ENCODE peak calls at places on chromosomes 4 and X, in ten cellular contexts. One of them, this sample, is unnamed.

GRCh38 chrX:38275615-38276014 is 51.7 kb downstream of the RPGR start:
- DNase-seq in lower lobe of right lung: no peak
- DNase-seq in AG10803: peak
- DNase-seq in CD4-positive, alpha-beta T cell: no peak
- DNase-seq in dorsolateral prefrontal cortex: no peak
- DNase-seq in right atrium auricular region: no peak
- DNase-seq in ovary: no peak
- DNase-seq in left ventricle myocardium inferior: no peak
- DNase-seq in pancreas: no peak
- DNase-seq in NB4: peak
- DNase-seq in this sample: peak

GRCh38 chr4:106809083-106809482 is 227.0 kb downstream of the DKK2 start:
- DNase-seq in lower lobe of right lung: no peak
- DNase-seq in AG10803: peak
- DNase-seq in CD4-positive, alpha-beta T cell: no peak
- DNase-seq in dorsolateral prefrontal cortex: no peak
- DNase-seq in right atrium auricular region: no peak
- DNase-seq in ovary: no peak
- DNase-seq in left ventricle myocardium inferior: no peak
- DNase-seq in pancreas: no peak
- DNase-seq in NB4: peak
- DNase-seq in this sample: peak

GRCh38 chrX:113370001-113370400 is 529.4 kb upstream of the AMOT start:
- DNase-seq in lower lobe of right lung: no peak
- DNase-seq in AG10803: no peak
- DNase-seq in CD4-positive, alpha-beta T cell: no peak
- DNase-seq in dorsolateral prefrontal cortex: no peak
- DNase-seq in right atrium auricular region: no peak
- DNase-seq in ovary: no peak
- DNase-seq in left ventricle myocardium inferior: no peak
- DNase-seq in pancreas: no peak
- DNase-seq in NB4: no peak
- DNase-seq in this sample: no peak

GRCh38 chr4:117068120-117068519 is 17.3 kb downstream of the TRAM1L1 start:
- DNase-seq in lower lobe of right lung: no peak
- DNase-seq in AG10803: no peak
- DNase-seq in CD4-positive, alpha-beta T cell: no peak
- DNase-seq in dorsolateral prefrontal cortex: no peak
- DNase-seq in right atrium auricular region: no peak
- DNase-seq in ovary: no peak
- DNase-seq in left ventricle myocardium inferior: no peak
- DNase-seq in pancreas: no peak
- DNase-seq in NB4: no peak
- DNase-seq in this sample: no peak

GRCh38 chr4:81688085-81688484 is 216.4 kb upstream of the RASGEF1B start:
- DNase-seq in lower lobe of right lung: no peak
- DNase-seq in AG10803: no peak
- DNase-seq in CD4-positive, alpha-beta T cell: no peak
- DNase-seq in dorsolateral prefrontal cortex: no peak
- DNase-seq in right atrium auricular region: no peak
- DNase-seq in ovary: no peak
- DNase-seq in left ventricle myocardium inferior: no peak
- DNase-seq in pancreas: no peak
- DNase-seq in NB4: no peak
- DNase-seq in this sample: peak

GRCh38 chr4:112775801-112776200 is 138.9 kb downstream of the LARP7 start:
- DNase-seq in lower lobe of right lung: no peak
- DNase-seq in AG10803: no peak
- DNase-seq in CD4-positive, alpha-beta T cell: no peak
- DNase-seq in dorsolateral prefrontal cortex: no peak
- DNase-seq in right atrium auricular region: no peak
- DNase-seq in ovary: no peak
- DNase-seq in left ventricle myocardium inferior: no peak
- DNase-seq in pancreas: no peak
- DNase-seq in NB4: peak
- DNase-seq in this sample: peak

GRCh38 chr4:145623831-145624230 is 4.6 kb downstream of the MMAA start:
- DNase-seq in lower lobe of right lung: no peak
- DNase-seq in AG10803: peak
- DNase-seq in CD4-positive, alpha-beta T cell: no peak
- DNase-seq in dorsolateral prefrontal cortex: no peak
- DNase-seq in right atrium auricular region: no peak
- DNase-seq in ovary: no peak
- DNase-seq in left ventricle myocardium inferior: no peak
- DNase-seq in pancreas: no peak
- DNase-seq in NB4: no peak
- DNase-seq in this sample: peak

GRCh38 chr4:85398276-85398675 is 76.7 kb upstream of the ARHGAP24 start:
- DNase-seq in lower lobe of right lung: no peak
- DNase-seq in AG10803: peak
- DNase-seq in CD4-positive, alpha-beta T cell: no peak
- DNase-seq in dorsolateral prefrontal cortex: no peak
- DNase-seq in right atrium auricular region: no peak
- DNase-seq in ovary: no peak
- DNase-seq in left ventricle myocardium inferior: no peak
- DNase-seq in pancreas: no peak
- DNase-seq in NB4: no peak
- DNase-seq in this sample: no peak

GRCh38 chr4:159047478-159048165 is 55.3 kb upstream of the RAPGEF2 start:
- DNase-seq in lower lobe of right lung: no peak
- DNase-seq in AG10803: no peak
- DNase-seq in CD4-positive, alpha-beta T cell: no peak
- DNase-seq in dorsolateral prefrontal cortex: no peak
- DNase-seq in right atrium auricular region: no peak
- DNase-seq in ovary: no peak
- DNase-seq in left ventricle myocardium inferior: no peak
- DNase-seq in pancreas: no peak
- DNase-seq in NB4: no peak
- DNase-seq in this sample: peak

GRCh38 chr4:22739933-22740332 is 47.2 kb downstream of the GBA3 start:
- DNase-seq in lower lobe of right lung: no peak
- DNase-seq in AG10803: no peak
- DNase-seq in CD4-positive, alpha-beta T cell: no peak
- DNase-seq in dorsolateral prefrontal cortex: no peak
- DNase-seq in right atrium auricular region: no peak
- DNase-seq in ovary: no peak
- DNase-seq in left ventricle myocardium inferior: no peak
- DNase-seq in pancreas: no peak
- DNase-seq in NB4: no peak
- DNase-seq in this sample: peak

GRCh38 chr4:2792396-2792710 is 532 bp upstream of the SH3BP2 start:
- DNase-seq in lower lobe of right lung: no peak
- DNase-seq in AG10803: no peak
- DNase-seq in CD4-positive, alpha-beta T cell: no peak
- DNase-seq in dorsolateral prefrontal cortex: no peak
- DNase-seq in right atrium auricular region: no peak
- DNase-seq in ovary: no peak
- DNase-seq in left ventricle myocardium inferior: no peak
- DNase-seq in pancreas: no peak
- DNase-seq in NB4: no peak
- DNase-seq in this sample: no peak

GRCh38 chrX:9942086-9942485 is 25.1 kb upstream of the CLDN34 start:
- DNase-seq in lower lobe of right lung: no peak
- DNase-seq in AG10803: no peak
- DNase-seq in CD4-positive, alpha-beta T cell: no peak
- DNase-seq in dorsolateral prefrontal cortex: no peak
- DNase-seq in right atrium auricular region: no peak
- DNase-seq in ovary: no peak
- DNase-seq in left ventricle myocardium inferior: no peak
- DNase-seq in pancreas: no peak
- DNase-seq in NB4: peak
- DNase-seq in this sample: no peak

DNA sequence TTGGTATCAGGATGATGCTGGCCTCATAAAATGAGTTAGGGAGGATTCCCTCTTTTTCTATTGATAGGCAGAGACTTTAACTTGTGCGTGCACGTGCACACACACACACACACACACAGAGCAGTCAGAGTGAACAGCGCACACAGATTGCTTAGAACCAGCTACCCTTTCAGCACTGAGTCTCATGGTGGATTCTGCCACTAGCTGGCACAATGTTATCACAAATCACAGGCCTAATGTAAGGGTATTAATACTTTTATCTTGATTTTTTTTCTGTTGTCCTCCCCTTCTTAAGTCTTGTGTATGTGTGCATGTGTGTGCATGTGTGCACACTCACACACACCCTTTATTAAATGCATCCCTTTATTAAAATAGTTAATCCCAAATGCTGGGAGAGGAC is 53.2 kb downstream of the HADH start:
- DNase-seq in lower lobe of right lung: no peak
- DNase-seq in AG10803: no peak
- DNase-seq in CD4-positive, alpha-beta T cell: no peak
- DNase-seq in dorsolateral prefrontal cortex: no peak
- DNase-seq in right atrium auricular region: no peak
- DNase-seq in ovary: no peak
- DNase-seq in left ventricle myocardium inferior: no peak
- DNase-seq in pancreas: no peak
- DNase-seq in NB4: no peak
- DNase-seq in this sample: no peak
- TF ChIP-seq CTCF in lower lobe of right lung: no peak
- TF ChIP-seq CTCF in AG10803: no peak
- TF ChIP-seq CTCF in CD4-positive, alpha-beta T cell: no peak
- TF ChIP-seq CTCF in dorsolateral prefrontal cortex: no peak
- TF ChIP-seq CTCF in right atrium auricular region: no peak
- TF ChIP-seq CTCF in ovary: no peak
- TF ChIP-seq CTCF in left ventricle myocardium inferior: no peak
- TF ChIP-seq CTCF in pancreas: no peak
- TF ChIP-seq CTCF in NB4: no peak
- TF ChIP-seq CTCF in this sample: peak

DNA sequence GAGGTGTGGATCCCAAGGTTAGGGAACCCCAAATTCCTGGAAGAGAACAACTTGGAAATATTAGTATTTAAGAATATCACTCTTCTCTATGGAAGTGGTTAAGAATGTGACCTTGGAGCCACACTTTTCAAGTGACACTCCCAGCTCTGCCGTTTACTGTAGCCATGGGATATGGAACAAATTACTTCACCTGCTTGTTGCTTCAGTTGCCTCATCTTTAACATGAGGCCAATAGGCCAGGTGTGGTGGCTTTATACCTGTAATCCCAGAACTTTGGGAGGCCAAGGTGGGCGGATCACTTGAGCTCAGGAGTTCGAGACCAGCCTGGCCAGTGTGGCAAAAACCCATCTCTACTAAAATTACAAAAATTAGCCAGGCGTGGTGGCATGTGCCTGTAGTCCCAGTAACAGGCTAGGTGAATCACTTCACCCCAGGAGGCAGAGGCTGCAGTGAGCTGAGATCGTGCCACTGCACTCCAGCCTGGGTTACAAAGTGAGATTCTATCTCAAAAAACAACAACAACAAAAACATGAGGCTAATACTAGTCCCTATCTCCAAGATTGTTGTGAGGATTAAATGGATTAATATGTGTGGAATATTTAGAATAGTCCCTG is 13.0 kb downstream of the IL13RA1 start:
- DNase-seq in lower lobe of right lung: no peak
- DNase-seq in AG10803: no peak
- DNase-seq in CD4-positive, alpha-beta T cell: no peak
- DNase-seq in dorsolateral prefrontal cortex: no peak
- DNase-seq in right atrium auricular region: no peak
- DNase-seq in ovary: no peak
- DNase-seq in left ventricle myocardium inferior: no peak
- DNase-seq in pancreas: no peak
- DNase-seq in NB4: no peak
- DNase-seq in this sample: no peak
- TF ChIP-seq CTCF in lower lobe of right lung: no peak
- TF ChIP-seq CTCF in AG10803: no peak
- TF ChIP-seq CTCF in CD4-positive, alpha-beta T cell: no peak
- TF ChIP-seq CTCF in dorsolateral prefrontal cortex: no peak
- TF ChIP-seq CTCF in right atrium auricular region: no peak
- TF ChIP-seq CTCF in ovary: no peak
- TF ChIP-seq CTCF in left ventricle myocardium inferior: no peak
- TF ChIP-seq CTCF in pancreas: no peak
- TF ChIP-seq CTCF in NB4: no peak
- TF ChIP-seq CTCF in this sample: no peak

GRCh38 chrX:106959897-106960296 is 39.7 kb downstream of the CLDN2 start:
- DNase-seq in lower lobe of right lung: no peak
- DNase-seq in AG10803: peak
- DNase-seq in CD4-positive, alpha-beta T cell: no peak
- DNase-seq in dorsolateral prefrontal cortex: no peak
- DNase-seq in right atrium auricular region: no peak
- DNase-seq in ovary: no peak
- DNase-seq in left ventricle myocardium inferior: no peak
- DNase-seq in pancreas: no peak
- DNase-seq in NB4: peak
- DNase-seq in this sample: no peak
- TF ChIP-seq CTCF in lower lobe of right lung: no peak
- TF ChIP-seq CTCF in AG10803: peak
- TF ChIP-seq CTCF in CD4-positive, alpha-beta T cell: no peak
- TF ChIP-seq CTCF in dorsolateral prefrontal cortex: peak
- TF ChIP-seq CTCF in right atrium auricular region: no peak
- TF ChIP-seq CTCF in ovary: no peak
- TF ChIP-seq CTCF in left ventricle myocardium inferior: no peak
- TF ChIP-seq CTCF in pancreas: no peak
- TF ChIP-seq CTCF in NB4: no peak
- TF ChIP-seq CTCF in this sample: peak

DNA sequence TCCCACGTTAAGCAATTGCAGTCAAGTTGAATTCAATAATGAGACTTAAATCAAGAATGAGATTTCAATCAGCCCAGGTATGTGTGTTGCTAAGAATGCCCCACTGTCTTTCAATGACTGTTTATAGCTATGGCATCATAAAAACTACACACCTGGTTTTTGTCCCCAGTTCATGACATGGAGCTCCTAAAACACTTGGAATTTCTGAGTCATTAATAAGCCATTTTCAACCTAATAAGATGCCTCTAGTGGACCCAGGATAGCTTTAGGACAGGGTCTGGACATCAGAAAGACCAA is 72.7 kb upstream of the STS start:
- DNase-seq in lower lobe of right lung: no peak
- DNase-seq in AG10803: no peak
- DNase-seq in CD4-positive, alpha-beta T cell: no peak
- DNase-seq in dorsolateral prefrontal cortex: no peak
- DNase-seq in right atrium auricular region: no peak
- DNase-seq in ovary: no peak
- DNase-seq in left ventricle myocardium inferior: no peak
- DNase-seq in pancreas: no peak
- DNase-seq in NB4: no peak
- DNase-seq in this sample: peak
- TF ChIP-seq CTCF in lower lobe of right lung: no peak
- TF ChIP-seq CTCF in AG10803: no peak
- TF ChIP-seq CTCF in CD4-positive, alpha-beta T cell: no peak
- TF ChIP-seq CTCF in dorsolateral prefrontal cortex: no peak
- TF ChIP-seq CTCF in right atrium auricular region: no peak
- TF ChIP-seq CTCF in ovary: no peak
- TF ChIP-seq CTCF in left ventricle myocardium inferior: no peak
- TF ChIP-seq CTCF in pancreas: no peak
- TF ChIP-seq CTCF in NB4: no peak
- TF ChIP-seq CTCF in this sample: no peak

GRCh38 chrX:119222932-119223331 is 13.2 kb upstream of the PGRMC1 start:
- DNase-seq in lower lobe of right lung: no peak
- DNase-seq in AG10803: no peak
- DNase-seq in CD4-positive, alpha-beta T cell: no peak
- DNase-seq in dorsolateral prefrontal cortex: no peak
- DNase-seq in right atrium auricular region: no peak
- DNase-seq in ovary: no peak
- DNase-seq in left ventricle myocardium inferior: no peak
- DNase-seq in pancreas: no peak
- DNase-seq in NB4: no peak
- DNase-seq in this sample: no peak

GRCh38 chrX:119223784-119224183 is 12.3 kb upstream of the PGRMC1 start:
- DNase-seq in lower lobe of right lung: no peak
- DNase-seq in AG10803: no peak
- DNase-seq in CD4-positive, alpha-beta T cell: no peak
- DNase-seq in dorsolateral prefrontal cortex: no peak
- DNase-seq in right atrium auricular region: no peak
- DNase-seq in ovary: no peak
- DNase-seq in left ventricle myocardium inferior: no peak
- DNase-seq in pancreas: no peak
- DNase-seq in NB4: no peak
- DNase-seq in this sample: no peak

GRCh38 chrX:119218198-119218597 is 17.9 kb upstream of the PGRMC1 start:
- DNase-seq in lower lobe of right lung: no peak
- DNase-seq in AG10803: no peak
- DNase-seq in CD4-positive, alpha-beta T cell: no peak
- DNase-seq in dorsolateral prefrontal cortex: no peak
- DNase-seq in right atrium auricular region: no peak
- DNase-seq in ovary: no peak
- DNase-seq in left ventricle myocardium inferior: no peak
- DNase-seq in pancreas: no peak
- DNase-seq in NB4: peak
- DNase-seq in this sample: no peak
- TF ChIP-seq CTCF in lower lobe of right lung: peak
- TF ChIP-seq CTCF in AG10803: peak
- TF ChIP-seq CTCF in CD4-positive, alpha-beta T cell: no peak
- TF ChIP-seq CTCF in dorsolateral prefrontal cortex: no peak
- TF ChIP-seq CTCF in right atrium auricular region: peak
- TF ChIP-seq CTCF in ovary: no peak
- TF ChIP-seq CTCF in left ventricle myocardium inferior: peak
- TF ChIP-seq CTCF in pancreas: no peak
- TF ChIP-seq CTCF in NB4: peak
- TF ChIP-seq CTCF in this sample: peak